ENCODE peak calls at places on chromosome 4, in five cellular contexts. B is GM12865, G is body of pancreas, D is HFFc6, T is foreskin keratinocyte. W is an unnamed sample.

GRCh38 chr4:167424338-167425256 is 190.3 kb upstream of the SPOCK3 start:
- DNase-seq in B (no peak), G (no peak), D (no peak), T (no peak), W (no peak)

GRCh38 chr4:158050942-158051341 is 121.9 kb downstream of the GASK1B start:
- DNase-seq in B (no peak), G (no peak), D (no peak), T (no peak), W (no peak)

GRCh38 chr4:40180356-40180755 is 16.5 kb upstream of the RHOH start:
- DNase-seq in B (no peak), G (no peak), D (peak), T (peak), W (peak)

GRCh38 chr4:85370400-85371032 is 104.4 kb upstream of the ARHGAP24 start:
- DNase-seq in B (peak), G (peak), D (peak), T (peak), W (peak)

GRCh38 chr4:107862658-107863057 is 37.9 kb downstream of the SGMS2 start:
- DNase-seq in B (peak), G (peak), D (peak), T (peak), W (no peak)

GRCh38 chr4:134747108-134747805 is 545.7 kb upstream of the PABPC4L start:
- DNase-seq in B (no peak), G (no peak), D (no peak), T (no peak), W (no peak)

GRCh38 chr4:109169160-109169559 is 133.3 kb downstream of the COL25A1 start:
- DNase-seq in B (no peak), G (no peak), D (no peak), T (peak), W (no peak)

GRCh38 chr4:169383724-169384123 is 113.0 kb upstream of the SH3RF1 start:
- DNase-seq in B (no peak), G (no peak), D (peak), T (peak), W (no peak)

GRCh38 chr4:8838296-8838695 is 33.3 kb downstream of the HMX1 start:
- DNase-seq in B (no peak), G (no peak), D (no peak), T (no peak), W (no peak)

GRCh38 chr4:30461218-30461617 is 259.0 kb upstream of the PCDH7 start:
- DNase-seq in B (peak), G (no peak), D (no peak), T (no peak), W (no peak)

GRCh38 chr4:1099270-1099669 is 14.1 kb downstream of the RNF212 start:
- DNase-seq in B (no peak), G (no peak), D (no peak), T (no peak), W (no peak)

GRCh38 chr4:16752150-16752549 is 146.3 kb downstream of the LDB2 start:
- DNase-seq in B (no peak), G (no peak), D (peak), T (no peak), W (no peak)
- TF ChIP-seq CTCF in B (no peak), G (peak), D (peak), T (no peak), W (no peak)

GRCh38 chr4:86376850-86377249 is 17.0 kb upstream of the MAPK10 start:
- DNase-seq in B (no peak), G (no peak), D (no peak), T (no peak), W (no peak)
- TF ChIP-seq CTCF in B (no peak), G (no peak), D (no peak), T (no peak), W (no peak)

DNA sequence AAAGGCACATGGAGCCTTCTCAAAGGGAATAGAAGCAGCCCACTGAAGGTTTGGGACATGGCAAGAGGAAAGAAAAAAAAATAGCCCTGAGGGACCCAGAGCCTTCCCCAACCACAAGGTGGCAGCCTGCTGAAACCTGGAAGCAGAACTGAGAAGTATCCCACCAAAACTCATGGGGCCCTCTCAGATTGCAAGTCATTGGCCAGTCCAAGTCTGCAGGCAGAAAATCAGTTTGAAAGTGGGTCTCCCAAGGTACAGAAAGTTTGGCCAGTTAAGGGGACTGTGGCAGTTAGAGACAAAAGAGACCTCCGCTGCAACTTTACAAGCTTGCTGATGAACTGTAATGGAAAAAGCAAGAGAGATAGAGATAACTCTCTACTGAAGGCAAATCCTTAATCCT is 155.8 kb downstream of the ANTXR2 start:
- DNase-seq in B (peak), G (peak), D (peak), T (no peak), W (peak)
- TF ChIP-seq CTCF in B (peak), G (peak), D (peak), T (peak), W (peak)

GRCh38 chr4:151739118-151739517 is 21.7 kb downstream of the GATB start:
- DNase-seq in B (no peak), G (no peak), D (no peak), T (no peak), W (no peak)

GRCh38 chr4:151745727-151746231 is 15.0 kb downstream of the GATB start:
- DNase-seq in B (no peak), G (no peak), D (no peak), T (no peak), W (no peak)

GRCh38 chr4:151744614-151745013 is 16.2 kb downstream of the GATB start:
- DNase-seq in B (peak), G (no peak), D (peak), T (peak), W (no peak)

GRCh38 chr4:151743894-151744293 is 16.9 kb downstream of the GATB start:
- DNase-seq in B (no peak), G (no peak), D (no peak), T (no peak), W (no peak)

DNA sequence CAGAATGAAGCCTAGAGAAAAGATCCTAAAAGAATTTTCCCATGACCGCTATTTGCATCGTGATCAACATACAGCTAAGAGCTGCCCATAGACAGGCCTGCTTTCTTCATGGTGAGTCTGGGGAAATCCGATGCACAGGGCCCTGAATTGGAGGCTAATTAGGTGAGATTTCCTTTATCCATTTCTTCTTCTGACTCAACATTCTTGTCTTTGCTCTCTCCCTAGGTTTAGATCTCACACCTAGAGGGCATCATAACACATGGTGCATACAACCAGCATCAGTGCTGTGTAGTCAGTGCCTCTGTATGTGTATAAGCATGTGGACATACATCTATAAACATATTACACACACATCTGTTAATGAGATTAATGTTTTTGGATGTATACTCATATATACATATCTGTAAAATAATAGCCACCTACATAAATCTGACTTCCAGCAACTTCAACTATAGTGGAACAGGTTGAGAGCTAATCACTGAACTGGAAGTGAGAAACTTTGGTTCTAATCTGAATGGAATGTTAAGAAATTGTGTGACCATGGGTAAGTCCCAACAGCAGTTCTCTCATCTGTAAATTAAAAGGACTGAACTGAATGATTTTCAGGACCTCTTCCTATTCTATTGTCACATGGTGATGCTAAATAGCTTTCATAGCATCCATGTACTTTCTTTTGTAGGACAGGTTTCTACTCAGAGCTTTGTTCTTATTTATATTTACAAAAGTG is 17.5 kb downstream of the GATB start:
- DNase-seq in B (peak), G (no peak), D (no peak), T (no peak), W (no peak)
- TF ChIP-seq CTCF in B (no peak), G (no peak), D (peak), T (peak), W (no peak)

DNA sequence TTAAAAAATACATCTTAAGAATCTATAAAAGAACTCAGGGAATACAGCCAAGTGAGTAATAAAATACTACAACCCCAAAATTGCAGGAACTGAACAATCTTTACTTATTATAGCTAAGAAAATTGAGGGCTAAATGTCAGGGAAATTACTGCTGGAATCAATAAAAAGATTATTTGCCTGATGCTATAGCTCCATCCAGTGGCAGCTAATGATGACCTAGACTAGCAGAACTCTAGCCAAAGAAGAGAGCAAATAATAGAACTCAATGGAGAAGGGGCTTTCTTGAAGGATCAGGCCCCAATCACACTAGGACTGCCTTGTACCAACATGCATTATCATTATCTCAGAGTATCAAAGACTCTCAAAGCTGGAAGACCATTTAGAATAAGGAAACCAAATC is 85.0 kb upstream of the FAM241A start:
- DNase-seq in B (peak), G (no peak), D (peak), T (no peak), W (peak)
- TF ChIP-seq CTCF in B (peak), G (no peak), D (peak), T (peak), W (peak)

W was measured in NB4.